ENCODE peak calls at places on chromosomes 11 and 22, in nine cellular contexts. R is activated T-cell treated with anti-CD3 and anti-CD28 coated beads, Interleukin-2, amount 50 U/mL, for 1 hour; K is fibroblast of villous mesenchyme; E is breast epithelium; M is AG10803; N is psoas muscle; Z is lung; J is SW480; X is anterior cingulate cortex. U is an unnamed sample.

GRCh38 chr11:76663912-76664440 is 6.6 kb downstream of the LRRC32 start:
- DNase-seq in X (no peak), N (no peak), K (no peak), M (no peak), E (no peak), R (no peak), J (no peak), Z (no peak), U (no peak)

GRCh38 chr11:68889948-68890446 is 13.6 kb downstream of the MRPL21 start:
- DNase-seq in N (peak; percentile 73), J (no peak), E (no peak), Z (no peak), K (peak; percentile 96), M (peak; percentile 98), R (no peak), X (no peak), U (no peak)

GRCh38 chr11:13859986-13860385 is 102.5 kb upstream of the SPON1 start:
- DNase-seq in X (peak; percentile 24), K (no peak), E (no peak), N (no peak), M (no peak), J (no peak), Z (no peak), R (peak; percentile 42), U (no peak)

GRCh38 chr11:27489092-27489491 is 16.5 kb upstream of the LGR4 start:
- DNase-seq in R (no peak), E (no peak), J (no peak), X (no peak), M (no peak), K (no peak), Z (no peak), N (no peak), U (no peak)

GRCh38 chr22:29209624-29209929 is 3.9 kb downstream of the EMID1 start:
- DNase-seq in M (no peak), X (no peak), J (no peak), E (no peak), R (no peak), Z (no peak), K (no peak), N (no peak), U (no peak)

GRCh38 chr11:121226415-121227263 is 65.9 kb upstream of the SC5D start:
- DNase-seq in N (no peak), E (no peak), R (no peak), K (no peak), Z (no peak), J (no peak), M (no peak), X (no peak), U (no peak)

GRCh38 chr11:95415837-95416288 is 184.9 kb upstream of the SESN3 start:
- DNase-seq in X (no peak), E (no peak), R (no peak), Z (no peak), J (no peak), M (no peak), K (no peak), N (no peak), U (no peak)

GRCh38 chr11:63708764-63709163 is 27.5 kb downstream of the RTN3 start:
- DNase-seq in Z (no peak), M (no peak), E (no peak), R (no peak), N (no peak), X (no peak), J (no peak), K (peak; percentile 41), U (no peak)

GRCh38 chr22:40220316-40221054 is 42.8 kb downstream of the TNRC6B start:
- DNase-seq in M (no peak), J (no peak), R (no peak), N (no peak), Z (no peak), K (peak; percentile 33), E (peak; percentile 66), X (no peak), U (no peak)

GRCh38 chr11:371051-371450 is 1.8 kb downstream of the B4GALNT4 start:
- DNase-seq in X (no peak), R (no peak), Z (no peak), N (no peak), J (no peak), E (no peak), K (no peak), M (no peak), U (no peak)

GRCh38 chr11:17381156-17381555 is 7.3 kb downstream of the KCNJ11 start:
- DNase-seq in K (no peak), Z (no peak), J (no peak), M (peak; percentile 49), R (no peak), E (no peak), N (no peak), X (no peak), U (no peak)

GRCh38 chr11:16912607-16913006 is 101.6 kb downstream of the PLEKHA7 start:
- DNase-seq in Z (no peak), X (no peak), R (no peak), K (no peak), M (no peak), J (peak; percentile 25), E (no peak), N (no peak), U (no peak)

U was measured in ascending aorta.